ENCODE peak calls at places on chromosomes 13 and 19, in seven cellular contexts. D is ovary, Z is suprapubic skin, E is stomach, C is uterus, Y is A549, O is SK-N-SH. L is an unnamed sample.

GRCh38 chr13:30818323-30818960 is 83.1 kb downstream of the ALOX5AP start:
- DNase-seq in D (no peak), Z (no peak), E (no peak), C (peak; percentile 76), Y (no peak), O (no peak), L (peak; percentile 41)

GRCh38 chr19:39070888-39071287 is 13.3 kb upstream of the ACP7 start:
- DNase-seq in D (no peak), Z (no peak), E (no peak), C (no peak), Y (peak; percentile 64), O (no peak), L (no peak)

GRCh38 chr19:42253245-42254082 is 1.5 kb downstream of the ERF start:
- DNase-seq in D (peak; percentile 83), Z (peak; percentile 88), E (peak; percentile 62), C (peak; percentile 71), Y (peak; percentile 81), O (peak; percentile 83), L (peak; percentile 55)

GRCh38 chr13:40304391-40304790 is 362.1 kb downstream of the FOXO1 start:
- DNase-seq in D (no peak), Z (no peak), E (no peak), C (no peak), Y (no peak), O (no peak), L (no peak)

GRCh38 chr13:45209229-45209628 is 8.4 kb upstream of the KCTD4 start:
- DNase-seq in D (no peak), Z (no peak), E (no peak), C (no peak), Y (peak; percentile 30), O (no peak), L (no peak)

GRCh38 chr19:41411682-41412265 is 14.2 kb downstream of the BCKDHA start:
- DNase-seq in D (no peak), Z (no peak), E (no peak), C (no peak), Y (no peak), O (no peak), L (no peak)

GRCh38 chr19:8366961-8367326 is 3.0 kb downstream of the ANGPTL4 start:
- DNase-seq in D (peak; percentile 78), Z (no peak), E (no peak), C (peak; percentile 74), Y (no peak), O (no peak), L (no peak)

GRCh38 chr13:33642374-33643065 is 175.4 kb upstream of the RFC3 start:
- DNase-seq in D (peak; percentile 41), Z (no peak), E (no peak), C (peak; percentile 83), Y (peak; percentile 87), O (no peak), L (no peak)

GRCh38 chr19:4369109-4369887 is 25.9 kb downstream of the MPND start:
- DNase-seq in D (peak; percentile 58), Z (no peak), E (peak; percentile 83), C (peak; percentile 62), Y (no peak), O (no peak), L (peak; percentile 72)

DNA sequence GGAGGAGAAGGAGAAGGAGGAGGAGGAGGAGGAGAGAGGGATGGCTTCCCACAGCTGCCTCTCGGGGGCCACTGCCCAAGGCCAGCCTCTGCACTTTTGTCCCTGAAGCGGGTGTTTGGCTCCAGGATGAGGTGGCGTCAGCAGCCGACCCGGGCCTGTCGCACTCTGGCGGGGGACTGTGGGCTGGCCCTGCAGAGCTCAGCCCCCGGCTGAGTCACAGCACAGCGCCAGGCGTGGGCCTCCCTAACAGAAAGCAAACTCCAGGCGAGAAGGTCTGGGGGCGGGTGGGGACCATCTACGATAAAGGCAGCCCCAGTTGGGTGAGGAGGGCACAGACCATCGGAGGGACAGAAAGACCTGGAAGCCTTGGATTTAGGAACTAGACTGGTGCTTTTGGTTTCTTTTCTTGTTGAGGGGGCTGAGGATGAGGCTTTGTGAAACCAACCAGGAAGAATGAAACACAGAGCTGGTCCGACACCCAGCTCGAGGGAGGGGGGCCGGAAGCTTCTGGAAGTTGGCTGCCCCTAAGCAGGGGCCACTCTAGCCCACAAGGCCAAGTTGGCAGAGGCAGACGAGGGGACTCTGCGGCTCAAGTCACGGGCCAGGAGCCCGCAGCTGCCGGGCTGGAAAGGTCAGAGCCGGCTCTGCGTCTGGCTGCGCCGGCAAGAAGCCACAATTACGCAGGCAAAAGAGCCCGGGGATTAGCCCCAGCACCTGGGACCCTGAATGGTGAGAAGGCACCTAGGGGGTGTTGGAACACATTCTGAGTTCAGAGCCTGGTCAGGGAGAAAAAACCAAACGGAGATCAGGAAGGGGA is 18.2 kb downstream of the LSM4 start:
- DNase-seq in D (peak; percentile 89), Z (peak; percentile 96), E (peak; percentile 80), C (peak; percentile 88), Y (peak; percentile 79), O (peak; percentile 92), L (peak; percentile 78)
- H3K27ac ChIP-seq in D (peak overlapping the region; percentile 98), Z (peak overlapping the region; percentile 95), E (peak overlapping the region; percentile 95), C (peak overlapping the region; percentile 100), Y (peak overlapping the region; percentile 100), O (peak overlapping the region; percentile 97), L (peak overlapping the region; percentile 99)

DNA sequence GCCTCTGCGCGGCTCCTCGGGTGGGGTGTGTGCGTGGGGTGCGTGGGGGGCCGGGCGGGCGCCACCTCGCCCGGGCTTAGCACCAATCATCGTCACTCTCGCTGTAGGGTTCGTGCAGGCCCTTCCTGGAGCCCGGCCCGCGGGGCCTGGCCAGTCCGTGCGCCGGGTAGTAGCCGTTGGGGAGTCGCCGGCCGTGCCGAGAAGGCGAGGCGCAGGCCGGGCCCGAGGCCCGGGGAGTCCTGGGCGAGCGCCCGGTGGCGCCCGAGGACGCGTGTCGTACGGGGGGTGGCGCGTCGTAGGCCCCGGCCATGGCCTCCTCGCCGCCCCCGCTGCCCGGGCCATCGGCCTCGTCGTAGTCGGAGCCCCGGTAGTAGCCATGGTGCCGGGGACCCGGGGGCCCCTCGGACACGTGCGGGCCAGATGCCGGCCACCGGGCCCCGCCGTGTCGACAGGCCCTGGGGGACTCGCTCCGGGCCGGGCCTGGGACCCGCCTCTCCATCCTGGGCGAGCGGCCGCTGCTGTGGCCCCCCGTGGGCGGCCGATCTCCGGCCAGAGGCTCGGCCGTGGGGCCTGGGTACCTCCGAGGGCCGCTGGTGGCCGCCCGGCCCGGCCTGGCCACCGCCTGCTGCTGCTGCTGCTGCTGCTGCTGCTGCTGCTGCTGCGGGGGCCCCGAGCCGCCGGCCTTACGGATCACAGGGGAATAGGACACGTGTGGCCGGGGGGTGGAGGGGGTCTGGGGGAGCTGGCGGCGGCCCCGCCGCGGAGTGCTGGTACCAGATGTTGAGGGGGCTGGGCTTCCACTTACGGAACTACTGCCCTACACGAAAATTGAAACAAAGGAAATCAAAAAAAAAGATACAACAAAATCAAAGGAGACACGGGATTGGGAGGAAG is 57.3 kb downstream of the IER2 start:
- DNase-seq in D (peak; percentile 67), Z (no peak), E (no peak), C (peak; percentile 49), Y (no peak), O (no peak), L (no peak)
- H3K4me3 ChIP-seq in D (peak overlapping the region; percentile 55), Z (peak overlapping the region; percentile 52), E (peak overlapping the region; percentile 52), C (peak overlapping the region; percentile 36), Y (no peak overlapping the region), O (no peak overlapping the region), L (no peak overlapping the region)

GRCh38 chr19:11535792-11536595 is 2.7 kb upstream of the CNN1 start:
- DNase-seq in D (peak; percentile 97), Z (peak; percentile 94), E (peak; percentile 91), C (peak; percentile 94), Y (peak; percentile 88), O (peak; percentile 99), L (peak; percentile 85)

GRCh38 chr19:11528551-11529341 is at the start of gene ECSIT:
- DNase-seq in D (peak; percentile 97), Z (peak; percentile 99), E (peak; percentile 99), C (peak; percentile 99), Y (peak; percentile 98), O (peak; percentile 94), L (peak; percentile 98)

GRCh38 chr19:11534538-11534937 is 4.1 kb upstream of the CNN1 start:
- DNase-seq in D (no peak), Z (no peak), E (no peak), C (no peak), Y (no peak), O (no peak), L (no peak)

GRCh38 chr19:11530432-11530831 is 1.5 kb upstream of the ECSIT start:
- DNase-seq in D (peak; percentile 77), Z (no peak), E (peak; percentile 80), C (peak; percentile 77), Y (peak; percentile 89), O (peak; percentile 89), L (peak; percentile 81)
- TF ChIP-seq CTCF in D (no peak), Z (no peak), E (no peak), C (peak; percentile 22), Y (no peak), O (peak; percentile 46), L (no peak)

GRCh38 chr19:33241091-33241529 is 15.5 kb upstream of the SLC7A10 start:
- DNase-seq in D (no peak), Z (no peak), E (no peak), C (no peak), Y (no peak), O (no peak), L (no peak)
- H3K27ac ChIP-seq in D (no peak overlapping the region), Z (no peak overlapping the region), E (no peak overlapping the region), C (no peak overlapping the region), Y (no peak overlapping the region), O (no peak overlapping the region), L (no peak overlapping the region)

L was measured in lung.